ENCODE peak calls at places on chromosomes 3 and 15, in five cellular contexts. A, J, F, E and R are unnamed samples.

GRCh38 chr3:13605555-13605954 is 56.6 kb downstream of the FBLN2 start:
- DNase-seq in A (no peak), F (no peak), E (no peak), J (no peak), R (no peak)

GRCh38 chr3:14154242-14154641 is 24.2 kb downstream of the XPC start:
- DNase-seq in F (no peak), A (no peak), E (no peak), J (no peak), R (no peak)

GRCh38 chr3:196941846-196942225 is 492 bp downstream of the NCBP2 start:
- DNase-seq in E (no peak), A (peak; percentile 44), F (peak; percentile 60), J (peak; percentile 59), R (peak; percentile 86)

GRCh38 chr15:40217166-40217785 is 21.6 kb upstream of the PAK6 start:
- DNase-seq in F (peak; percentile 55), E (peak; percentile 60), A (peak; percentile 46), J (peak; percentile 61), R (no peak)

GRCh38 chr15:94282269-94283250 is 51.2 kb downstream of the MCTP2 start:
- DNase-seq in J (no peak), E (no peak), A (no peak), F (no peak), R (no peak)

GRCh38 chr15:69718916-69719315 is 266.3 kb downstream of the RPLP1 start:
- DNase-seq in A (no peak), E (no peak), F (no peak), J (no peak), R (no peak)

GRCh38 chr3:138690036-138690435 is 81.5 kb downstream of the FAIM start:
- DNase-seq in F (no peak), A (no peak), E (no peak), J (no peak), R (no peak)

GRCh38 chr3:149339931-149340309 is 6.5 kb upstream of the TM4SF18 start:
- DNase-seq in F (peak; percentile 46), E (peak; percentile 99), A (peak; percentile 74), J (peak; percentile 79), R (peak; percentile 93)

GRCh38 chr3:167728176-167728575 is 6.5 kb downstream of the PDCD10 start:
- DNase-seq in F (no peak), J (no peak), A (no peak), E (no peak), R (no peak)

GRCh38 chr3:134211797-134212196 is 38.9 kb downstream of the RYK start:
- DNase-seq in J (peak; percentile 53), E (no peak), F (no peak), A (peak; percentile 29), R (no peak)

GRCh38 chr3:54427951-54428871 is 305.9 kb downstream of the CACNA2D3 start:
- DNase-seq in A (peak; percentile 45), E (peak; percentile 35), J (peak; percentile 68), F (peak; percentile 53), R (no peak)

GRCh38 chr15:31609243-31609642 is 282.6 kb downstream of the KLF13 start:
- DNase-seq in A (no peak), E (no peak), F (no peak), J (no peak), R (no peak)

GRCh38 chr3:1540686-1541085 is 447.9 kb downstream of the CNTN6 start:
- DNase-seq in E (no peak), A (no peak), F (no peak), J (no peak), R (no peak)

GRCh38 chr15:64149424-64150235 is 1.9 kb upstream of the SNX22 start:
- DNase-seq in E (no peak), J (no peak), A (no peak), F (no peak), R (no peak)

GRCh38 chr15:100918034-100918689 is 995 bp upstream of the LRRK1 start:
- DNase-seq in E (peak; percentile 55), J (peak; percentile 86), F (peak; percentile 90), A (peak; percentile 83), R (peak; percentile 91)

GRCh38 chr3:46468758-46469600 is 4.3 kb upstream of the LTF start:
- DNase-seq in A (no peak), E (no peak), J (no peak), F (no peak), R (peak; percentile 57)

GRCh38 chr3:51384730-51385473 is at the start of gene MANF:
- DNase-seq in E (peak; percentile 73), F (peak; percentile 98), A (peak; percentile 98), J (peak; percentile 96), R (peak; percentile 99)

GRCh38 chr15:67048281-67049279 is 16.8 kb upstream of the SMAD3 start:
- DNase-seq in E (no peak), J (no peak), F (peak; percentile 86), A (peak; percentile 92), R (no peak)

GRCh38 chr3:26280517-26280916 is 342.1 kb upstream of the LRRC3B start:
- DNase-seq in E (no peak), A (no peak), F (no peak), J (no peak), R (no peak)

GRCh38 chr3:7881946-7882345 is 619.7 kb upstream of the LMCD1 start:
- DNase-seq in E (no peak), A (no peak), F (no peak), J (no peak), R (no peak)

GRCh38 chr3:182792901-182793662 is at the start of gene ATP11B:
- DNase-seq in F (peak; percentile 85), E (peak; percentile 38), J (peak; percentile 62), A (peak; percentile 84), R (no peak)

GRCh38 chr3:120563356-120564022 is 32.6 kb upstream of the NDUFB4 start:
- DNase-seq in F (no peak), E (no peak), J (no peak), A (no peak), R (no peak)

GRCh38 chr15:85379403-85380131 is 836 bp upstream of the AKAP13 start:
- DNase-seq in A (no peak), E (no peak), J (peak; percentile 10), F (peak; percentile 41), R (no peak)

GRCh38 chr15:65077981-65078352 is 1.4 kb downstream of the KBTBD13 start:
- DNase-seq in F (peak; percentile 89), J (peak; percentile 74), E (no peak), A (peak; percentile 79), R (no peak)

GRCh38 chr3:158420654-158421396 is 150.2 kb upstream of the MLF1 start:
- DNase-seq in F (no peak), E (no peak), J (no peak), A (no peak), R (no peak)

GRCh38 chr3:146581877-146582508 is 23.2 kb downstream of the PLSCR5 start:
- DNase-seq in F (no peak), E (no peak), A (no peak), J (no peak), R (no peak)

GRCh38 chr15:73956276-73957086 is 30.2 kb downstream of the LOXL1 start:
- DNase-seq in E (peak; percentile 77), J (no peak), F (no peak), A (peak; percentile 57), R (no peak)

GRCh38 chr15:60557157-60557556 is 78.2 kb upstream of the ICE2 start:
- DNase-seq in E (no peak), F (no peak), A (no peak), J (no peak), R (no peak)

GRCh38 chr3:186096295-186096694 is 12.6 kb downstream of the ETV5 start:
- DNase-seq in F (no peak), A (no peak), E (no peak), J (no peak), R (no peak)

DNA sequence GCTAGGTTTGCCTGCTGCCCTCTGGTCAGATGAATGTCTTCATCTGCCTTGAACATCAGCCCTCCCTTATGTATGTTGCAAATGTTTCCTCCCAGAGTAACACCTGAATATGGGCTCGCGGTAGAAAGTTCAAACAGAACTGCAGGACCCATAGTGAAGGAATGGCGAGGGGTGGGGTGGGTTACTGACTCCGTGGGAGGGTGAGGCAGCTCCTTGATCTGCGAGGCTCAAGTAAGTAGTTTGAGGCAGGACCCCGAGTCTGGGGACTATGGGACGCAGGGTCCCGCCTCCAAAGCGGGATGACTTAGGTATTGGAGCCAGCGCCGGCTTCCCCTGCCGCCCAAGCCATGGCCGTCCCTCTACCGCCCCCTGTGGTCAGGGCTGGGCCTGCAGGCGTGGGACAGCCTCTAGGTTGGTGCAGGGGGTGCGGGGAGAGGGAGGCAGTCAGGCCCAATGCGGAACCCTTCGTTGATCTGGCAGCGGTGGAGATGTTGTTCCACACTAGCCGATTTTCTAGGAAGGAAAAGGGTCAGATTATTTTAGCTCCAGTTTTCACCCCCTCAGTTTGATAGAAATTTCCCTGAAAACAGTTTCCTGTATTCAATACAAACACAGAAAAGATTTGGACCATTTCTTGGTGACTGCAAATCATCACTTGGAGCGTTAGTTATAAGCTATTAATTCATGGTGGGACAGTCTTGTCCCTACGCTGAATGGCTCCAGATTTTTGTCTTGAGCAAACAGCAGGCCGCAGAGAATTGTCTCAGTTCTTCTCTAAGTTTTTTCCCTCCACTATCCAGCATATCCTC is 72.3 kb downstream of the CORO2B start:
- DNase-seq in F (peak; percentile 72), A (peak; percentile 61), E (no peak), J (peak; percentile 98), R (no peak)
- TF ChIP-seq CTCF in F (peak; percentile 69), A (peak; percentile 36), E (peak; percentile 97), J (peak; percentile 97), R (peak; percentile 59)

DNA sequence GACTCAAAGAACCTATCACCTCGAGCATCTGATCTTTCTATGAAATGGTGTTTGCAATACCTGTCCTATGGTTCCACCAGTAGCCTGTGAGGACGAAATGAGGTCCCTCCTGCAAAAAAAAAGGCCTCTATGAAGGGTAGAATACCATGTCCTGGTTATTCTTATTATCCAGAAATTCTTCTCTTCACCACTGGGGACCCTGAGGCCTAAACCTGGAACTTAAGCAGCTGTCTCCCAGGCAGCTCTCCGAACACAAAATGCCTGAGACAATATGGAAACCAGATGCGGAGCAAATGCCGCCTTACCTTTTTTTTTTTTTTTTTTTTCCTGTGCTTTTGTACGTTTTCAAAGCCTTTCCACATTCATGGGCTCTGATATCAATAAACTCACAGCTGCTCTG is 62.1 kb upstream of the WNT5A start:
- DNase-seq in A (no peak), F (no peak), J (no peak), E (no peak), R (no peak)
- TF ChIP-seq CTCF in A (no peak), F (no peak), J (no peak), E (no peak), R (peak; percentile 40)

DNA sequence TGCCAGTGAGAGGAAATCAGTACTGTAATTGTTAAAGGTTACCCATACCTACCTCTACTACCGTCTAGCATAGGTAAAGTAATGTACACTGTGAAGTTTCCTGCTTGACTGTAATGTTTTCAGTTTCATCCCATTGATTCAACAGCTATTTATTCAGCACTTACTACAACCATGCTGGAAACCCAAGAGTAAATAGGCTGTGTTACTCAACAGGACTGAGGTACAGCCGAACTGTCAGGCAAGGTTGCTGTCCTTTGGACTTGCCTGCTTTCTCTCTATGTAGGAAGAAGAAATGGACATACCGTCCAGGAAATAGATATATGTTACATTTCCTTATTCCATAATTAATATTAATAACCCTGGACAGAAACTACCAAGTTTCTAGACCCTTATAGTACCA is 265.5 kb downstream of the NR2F2 start:
- DNase-seq in J (no peak), F (no peak), E (no peak), A (no peak), R (no peak)
- TF ChIP-seq CTCF in J (no peak), F (no peak), E (no peak), A (no peak), R (no peak)

DNA sequence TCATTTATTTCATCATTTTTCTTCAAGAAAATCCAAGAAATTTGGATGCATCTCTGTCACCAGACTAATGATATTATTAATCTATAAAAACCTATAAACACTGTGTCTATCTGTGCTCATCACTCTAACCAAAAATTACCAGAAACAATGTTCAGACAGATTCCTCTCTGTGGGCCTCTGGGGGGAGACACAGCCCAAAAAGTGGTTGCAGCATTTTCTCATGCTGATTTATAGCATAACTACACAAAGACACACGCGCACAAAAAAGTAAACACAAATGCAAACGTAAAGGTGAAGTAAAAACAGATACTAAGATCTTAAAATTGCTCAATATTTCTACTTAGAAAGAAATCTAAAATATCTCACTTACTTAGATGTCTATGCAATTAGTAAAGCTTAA is 976.0 kb downstream of the GBE1 start:
- DNase-seq in A (no peak), J (no peak), F (no peak), E (no peak), R (no peak)
- TF ChIP-seq CTCF in A (no peak), J (no peak), F (no peak), E (peak; percentile 22), R (peak; percentile 43)